ENCODE peak calls at places on chromosomes 5 and 9, in nine cellular contexts. B is gastrocnemius medialis; E is Peyer's patch; C is effector memory CD4-positive, alpha-beta T cell; Z is GM23338; G is OCI-LY7; X is CD4-positive, CD25-positive, alpha-beta regulatory T cell; I is tibial artery; F is CD4-positive, alpha-beta memory T cell. R is an unnamed sample.

GRCh38 chr5:105752801-105753200 is 1917.9 kb downstream of the EFNA5 start:
- DNase-seq in E (no peak), Z (no peak), I (no peak), C (no peak), X (no peak), B (no peak), G (no peak), F (no peak), R (no peak)

GRCh38 chr9:16879416-16879815 is 8.9 kb upstream of the BNC2 start:
- DNase-seq in B (no peak), G (no peak), C (no peak), X (no peak), Z (no peak), I (no peak), E (no peak), F (no peak), R (no peak)

GRCh38 chr9:347667-348292 is 133.1 kb downstream of the DOCK8 start:
- DNase-seq in C (no peak), X (no peak), I (no peak), F (no peak), Z (peak; percentile 58), B (no peak), E (no peak), G (peak; percentile 28), R (no peak)

GRCh38 chr9:111276723-111277122 is 53.3 kb downstream of the OR2K2 start:
- DNase-seq in C (no peak), X (no peak), F (no peak), E (no peak), B (no peak), G (peak; percentile 5), Z (no peak), I (no peak), R (no peak)

GRCh38 chr9:96169488-96169887 is 132.5 kb downstream of the HSD17B3 start:
- DNase-seq in G (no peak), F (no peak), E (peak; percentile 61), C (no peak), X (no peak), B (no peak), Z (peak; percentile 88), I (peak; percentile 39), R (no peak)

GRCh38 chr5:155883966-155884555 is 442.9 kb upstream of the SGCD start:
- DNase-seq in X (no peak), F (no peak), E (no peak), I (no peak), C (no peak), Z (no peak), B (no peak), G (no peak), R (no peak)

GRCh38 chr9:94586814-94587213 is 6.8 kb downstream of the FBP2 start:
- DNase-seq in E (no peak), Z (no peak), G (peak; percentile 28), C (no peak), B (no peak), X (no peak), F (no peak), I (no peak), R (no peak)

GRCh38 chr9:124222918-124223720 is 34.6 kb upstream of the NEK6 start:
- DNase-seq in Z (no peak), B (peak; percentile 62), I (peak; percentile 87), C (no peak), G (no peak), X (no peak), F (no peak), E (peak; percentile 95), R (no peak)

GRCh38 chr5:101534486-101535110 is 631.5 kb upstream of the ST8SIA4 start:
- DNase-seq in F (no peak), C (no peak), E (no peak), B (no peak), I (no peak), Z (no peak), G (no peak), X (no peak), R (no peak)

GRCh38 chr9:27470291-27470805 is 53.7 kb upstream of the IFNK start:
- DNase-seq in C (no peak), I (no peak), E (no peak), X (no peak), F (no peak), Z (no peak), B (no peak), G (no peak), R (no peak)
- H3K4me1 ChIP-seq in C (no peaks in the 10 kb centered on the region), I (peaks cover 22% of the 10 kb centered on the region), E (no peaks in the 10 kb centered on the region), X (no peaks in the 10 kb centered on the region), F (no peaks in the 10 kb centered on the region), Z (peaks cover 8% of the 10 kb centered on the region), B (peaks cover 25% of the 10 kb centered on the region), G (no peaks in the 10 kb centered on the region), R (no peaks in the 10 kb centered on the region)

GRCh38 chr9:38015267-38015666 is 53.8 kb downstream of the SHB start:
- DNase-seq in B (no peak), I (no peak), X (no peak), Z (no peak), C (no peak), F (no peak), G (no peak), E (no peak), R (no peak)
- H3K4me1 ChIP-seq in B (peaks cover 28% of the 10 kb centered on the region), I (peaks cover 43% of the 10 kb centered on the region), X (no peaks in the 10 kb centered on the region), Z (peaks cover 48% of the 10 kb centered on the region), C (no peaks in the 10 kb centered on the region), F (peaks cover 4% of the 10 kb centered on the region), G (no peaks in the 10 kb centered on the region), E (no peaks in the 10 kb centered on the region), R (no peaks in the 10 kb centered on the region)

DNA sequence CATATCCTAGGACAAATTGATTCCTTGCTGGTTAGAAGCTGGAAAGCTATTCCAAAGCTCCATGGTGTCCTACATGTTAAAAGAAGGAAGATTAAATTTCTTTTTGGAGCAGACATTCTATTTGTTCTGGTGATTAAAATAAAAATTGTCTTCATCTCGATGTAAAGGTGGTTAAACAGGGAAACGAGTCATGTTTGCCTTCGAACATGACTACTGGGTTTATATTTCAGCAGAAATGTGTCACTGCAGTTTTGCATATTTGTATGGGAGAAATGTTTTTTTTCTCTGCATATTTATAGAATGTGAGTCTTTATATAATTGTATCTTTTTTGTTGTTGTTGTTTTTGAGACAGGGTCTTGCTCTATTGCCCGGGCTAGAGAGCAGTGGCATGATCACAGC is 36.4 kb downstream of the ADAMTS12 start:
- DNase-seq in G (no peak), F (no peak), E (no peak), I (no peak), X (no peak), B (no peak), Z (no peak), C (no peak), R (no peak)
- H3K4me1 ChIP-seq in G (no peaks in the 10 kb centered on the region), F (peaks cover 21% of the 10 kb centered on the region), E (no peaks in the 10 kb centered on the region), I (peaks cover 38% of the 10 kb centered on the region), X (peaks cover 1% of the 10 kb centered on the region), B (no peaks in the 10 kb centered on the region), Z (peaks cover 26% of the 10 kb centered on the region), C (no peaks in the 10 kb centered on the region), R (peaks cover 15% of the 10 kb centered on the region)

GRCh38 chr5:176535101-176535654 is 2.0 kb downstream of the RNF44 start:
- DNase-seq in B (no peak), C (peak; percentile 31), G (peak; percentile 76), X (peak; percentile 34), Z (no peak), F (peak; percentile 49), I (no peak), E (peak; percentile 63), R (peak; percentile 45)
- H3K4me1 ChIP-seq in B (peaks cover 50% of the 10 kb centered on the region), C (peaks cover 66% of the 10 kb centered on the region), G (peaks cover 71% of the 10 kb centered on the region), X (peaks cover 83% of the 10 kb centered on the region), Z (peaks cover 24% of the 10 kb centered on the region), F (peaks cover 74% of the 10 kb centered on the region), I (peaks cover 51% of the 10 kb centered on the region), E (peaks cover 19% of the 10 kb centered on the region), R (peaks cover 76% of the 10 kb centered on the region)

GRCh38 chr9:93097496-93098205 is 1.6 kb downstream of the CARD19 start:
- DNase-seq in F (no peak), E (peak; percentile 61), Z (no peak), X (no peak), C (no peak), B (no peak), I (peak; percentile 20), G (no peak), R (no peak)

GRCh38 chr9:93096811-93097382 is 880 bp downstream of the CARD19 start:
- DNase-seq in C (no peak), E (no peak), B (no peak), I (no peak), G (no peak), Z (no peak), X (no peak), F (no peak), R (no peak)

GRCh38 chr9:93100265-93100636 is 4.2 kb downstream of the CARD19 start:
- DNase-seq in C (no peak), X (no peak), Z (no peak), E (no peak), G (no peak), F (no peak), B (no peak), I (no peak), R (no peak)

GRCh38 chr9:93098236-93098946 is 2.4 kb downstream of the CARD19 start:
- DNase-seq in C (peak; percentile 40), G (no peak), B (peak; percentile 86), I (peak; percentile 94), X (peak; percentile 49), F (peak; percentile 53), E (peak; percentile 82), Z (no peak), R (peak; percentile 23)

DNA sequence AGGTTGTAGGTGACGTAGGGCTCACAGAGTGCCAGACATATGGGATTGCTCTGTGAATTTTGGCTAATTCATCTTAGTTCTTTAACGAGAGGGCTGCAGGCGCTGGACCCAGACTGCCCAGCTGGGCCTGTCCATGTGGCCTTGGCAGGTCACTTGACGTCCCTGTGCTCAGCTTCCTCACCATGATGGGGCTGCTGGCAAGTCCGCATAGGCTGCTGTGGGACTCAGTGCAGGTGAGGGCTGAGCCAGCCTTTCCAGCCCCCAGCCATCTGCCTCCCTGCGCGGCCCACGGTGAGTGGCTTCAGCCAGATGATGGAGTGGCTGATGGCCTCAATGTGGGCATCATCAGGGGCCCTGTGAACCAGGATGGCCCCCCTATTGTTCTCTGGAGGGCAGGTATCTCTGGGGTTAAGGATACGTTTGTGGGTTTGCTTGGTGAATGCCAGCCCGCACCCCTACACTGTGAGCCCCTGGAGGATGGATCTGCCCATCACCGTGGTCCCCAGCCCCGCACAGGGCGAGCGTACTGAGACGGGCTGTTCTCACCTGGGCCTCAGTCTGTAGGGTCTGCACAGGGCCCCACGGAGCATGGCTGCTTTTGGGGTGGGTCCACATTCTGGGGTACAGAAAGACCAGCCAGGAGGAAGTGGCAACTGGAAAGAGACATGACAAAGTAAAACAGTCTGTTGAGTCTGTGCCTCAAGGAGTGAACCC is 3.7 kb downstream of the CARD19 start:
- DNase-seq in C (no peak), E (peak; percentile 44), G (no peak), F (no peak), X (no peak), B (no peak), I (peak; percentile 19), Z (no peak), R (no peak)
- H3K4me1 ChIP-seq in C (peaks cover 40% of the 10 kb centered on the region), E (peaks cover 6% of the 10 kb centered on the region), G (peaks cover 18% of the 10 kb centered on the region), F (peaks cover 62% of the 10 kb centered on the region), X (peaks cover 52% of the 10 kb centered on the region), B (peaks cover 31% of the 10 kb centered on the region), I (peaks cover 41% of the 10 kb centered on the region), Z (peaks cover 3% of the 10 kb centered on the region), R (peaks cover 50% of the 10 kb centered on the region)

DNA sequence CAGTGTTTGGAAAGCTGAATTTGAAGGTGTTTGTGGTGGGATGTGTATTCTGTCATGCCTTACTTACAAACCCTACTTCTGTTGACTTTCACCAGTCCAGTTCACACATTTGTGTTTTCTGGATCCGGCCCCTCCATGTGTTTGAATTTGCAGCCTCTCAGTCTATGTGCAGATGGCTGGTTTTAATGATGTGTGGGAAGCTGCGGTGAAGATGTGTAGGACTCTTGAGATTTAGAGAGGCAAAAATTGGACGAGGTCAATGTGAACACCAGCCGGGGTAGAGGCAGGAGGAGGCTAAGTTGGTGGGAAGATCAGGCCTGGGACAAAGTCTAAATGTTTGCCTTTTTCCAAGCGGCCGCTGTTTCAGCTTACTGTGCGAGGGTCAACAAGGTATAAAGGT is 115.4 kb upstream of the KLF9 start:
- DNase-seq in F (no peak), C (no peak), G (no peak), X (no peak), I (no peak), E (no peak), B (no peak), Z (no peak), R (no peak)
- H3K4me1 ChIP-seq in F (no peaks in the 10 kb centered on the region), C (no peaks in the 10 kb centered on the region), G (no peaks in the 10 kb centered on the region), X (no peaks in the 10 kb centered on the region), I (no peaks in the 10 kb centered on the region), E (no peaks in the 10 kb centered on the region), B (no peaks in the 10 kb centered on the region), Z (peaks cover 6% of the 10 kb centered on the region), R (peaks cover 10% of the 10 kb centered on the region)

R was measured in CD8-positive, alpha-beta memory T cell.